ENCODE peak calls at places on chromosomes 16 and 17, in nine cellular contexts. H, Q, E, N, D, Y, U, A and J are unnamed samples.

GRCh38 chr16:56611281-56611833 is 3.0 kb downstream of the MT2A start:
- DNase-seq in Y (peak), H (no peak), N (no peak), A (no peak), E (no peak), U (no peak), D (no peak), Q (no peak), J (no peak)

GRCh38 chr16:66226762-66227161 is 139.7 kb upstream of the CDH5 start:
- DNase-seq in H (no peak), Q (no peak), Y (peak), N (no peak), U (no peak), E (no peak), A (no peak), D (peak), J (no peak)

GRCh38 chr17:48546924-48547838 is 2.3 kb upstream of the HOXB2 start:
- DNase-seq in A (no peak), U (no peak), D (no peak), Q (peak), H (no peak), Y (no peak), N (no peak), E (peak), J (no peak)

GRCh38 chr16:15689290-15689689 is 39.2 kb downstream of the NDE1 start:
- DNase-seq in H (no peak), D (no peak), Y (no peak), A (no peak), E (no peak), Q (no peak), N (no peak), U (no peak), J (no peak)

GRCh38 chr16:83113811-83114210 is 487.0 kb downstream of the CDH13 start:
- DNase-seq in A (no peak), D (no peak), H (no peak), Q (no peak), N (no peak), E (no peak), Y (no peak), U (no peak), J (no peak)

GRCh38 chr16:56985288-56985961 is 3.9 kb upstream of the NLRC5 start:
- DNase-seq in H (peak), E (no peak), A (no peak), Y (peak), D (no peak), N (no peak), U (peak), Q (no peak), J (peak)

GRCh38 chr17:81365601-81366585 is 29.4 kb upstream of the BAHCC1 start:
- DNase-seq in D (no peak), Y (no peak), U (no peak), E (no peak), H (peak), Q (peak), A (no peak), N (no peak), J (peak)

GRCh38 chr17:50222922-50223321 is 21.5 kb upstream of the COL1A1 start:
- DNase-seq in Y (no peak), D (no peak), N (no peak), Q (no peak), U (no peak), E (no peak), H (no peak), A (no peak), J (no peak)

GRCh38 chr16:85843471-85844168 is 44.1 kb downstream of the COX4I1 start:
- DNase-seq in Y (no peak), H (no peak), U (no peak), Q (no peak), D (no peak), N (no peak), A (no peak), E (no peak), J (no peak)

GRCh38 chr16:19696312-19696711 is 21.7 kb downstream of the KNOP1 start:
- DNase-seq in E (peak), N (peak), Q (peak), D (peak), A (no peak), Y (peak), U (no peak), H (peak), J (no peak)